ENCODE peak calls at places on chromosome 14, in ten cellular contexts. A is body of pancreas; R is brain microvascular endothelial cell; C is ascending aorta; X is fibroblast of lung; V is MG63; Z is CD8-positive, alpha-beta T cell; S is AG10803; K is cardiac fibroblast; D is neural progenitor cell. B is an unnamed sample.
A peak's percentile ranks its signal among the peaks of the same experiment; 100 is the strongest.

GRCh38 chr14:22395803-22396202 is 193.2 kb downstream of the DAD1 start:
- DNase-seq in A (no peak), R (no peak), C (no peak), X (no peak), V (no peak), Z (no peak), S (no peak), K (no peak), D (no peak), B (no peak)

GRCh38 chr14:56995010-56995409 is 184.7 kb upstream of the OTX2 start:
- DNase-seq in A (no peak), R (no peak), C (no peak), X (no peak), V (no peak), Z (no peak), S (no peak), K (no peak), D (no peak), B (no peak)

GRCh38 chr14:53927171-53927570 is 29.5 kb downstream of the BMP4 start:
- DNase-seq in A (no peak), R (peak; percentile 34), C (no peak), X (peak; percentile 44), V (peak; percentile 42), Z (no peak), S (peak; percentile 21), K (peak; percentile 48), D (no peak), B (peak; percentile 9)

GRCh38 chr14:99254391-99255009 is 17.5 kb downstream of the BCL11B start:
- DNase-seq in A (no peak), R (no peak), C (no peak), X (no peak), V (no peak), Z (no peak), S (no peak), K (no peak), D (no peak), B (no peak)

GRCh38 chr14:105492966-105493871 is 2.2 kb downstream of the TEDC1 start:
- DNase-seq in A (peak; percentile 7), R (no peak), C (peak; percentile 67), X (no peak), V (no peak), Z (no peak), S (no peak), K (no peak), D (no peak), B (no peak)

GRCh38 chr14:81982056-81982455 is 448.4 kb upstream of the SEL1L start:
- DNase-seq in A (no peak), R (no peak), C (no peak), X (no peak), V (no peak), Z (no peak), S (no peak), K (no peak), D (no peak), B (no peak)

GRCh38 chr14:104635717-104636116 is 31.1 kb upstream of the TMEM179 start:
- DNase-seq in A (no peak), R (no peak), C (no peak), X (no peak), V (no peak), Z (no peak), S (no peak), K (no peak), D (no peak), B (no peak)

GRCh38 chr14:104085032-104085888 is at the start of gene ASPG:
- DNase-seq in A (peak; percentile 6), R (no peak), C (no peak), X (no peak), V (no peak), Z (no peak), S (no peak), K (no peak), D (peak; percentile 79), B (no peak)

GRCh38 chr14:52563120-52563519 is 10.5 kb downstream of the GPR137C start:
- DNase-seq in A (no peak), R (peak; percentile 51), C (no peak), X (peak; percentile 46), V (no peak), Z (no peak), S (peak; percentile 35), K (peak; percentile 55), D (no peak), B (peak; percentile 36)

GRCh38 chr14:74793506-74794155 is 30.5 kb downstream of the YLPM1 start:
- DNase-seq in A (no peak), R (peak; percentile 8), C (no peak), X (no peak), V (no peak), Z (no peak), S (peak; percentile 17), K (peak; percentile 47), D (peak; percentile 27), B (no peak)

GRCh38 chr14:42980419-42980818 is 1373.7 kb downstream of the LRFN5 start:
- DNase-seq in A (no peak), R (no peak), C (no peak), X (no peak), V (no peak), Z (no peak), S (no peak), K (no peak), D (no peak), B (no peak)

GRCh38 chr14:100593751-100594624 is 6.8 kb upstream of the BEGAIN start:
- DNase-seq in A (no peak), R (no peak), C (no peak), X (no peak), V (no peak), Z (no peak), S (no peak), K (no peak), D (no peak), B (no peak)

GRCh38 chr14:29820785-29821184 is 106.9 kb downstream of the PRKD1 start:
- DNase-seq in A (no peak), R (no peak), C (no peak), X (no peak), V (no peak), Z (no peak), S (no peak), K (no peak), D (no peak), B (no peak)

DNA sequence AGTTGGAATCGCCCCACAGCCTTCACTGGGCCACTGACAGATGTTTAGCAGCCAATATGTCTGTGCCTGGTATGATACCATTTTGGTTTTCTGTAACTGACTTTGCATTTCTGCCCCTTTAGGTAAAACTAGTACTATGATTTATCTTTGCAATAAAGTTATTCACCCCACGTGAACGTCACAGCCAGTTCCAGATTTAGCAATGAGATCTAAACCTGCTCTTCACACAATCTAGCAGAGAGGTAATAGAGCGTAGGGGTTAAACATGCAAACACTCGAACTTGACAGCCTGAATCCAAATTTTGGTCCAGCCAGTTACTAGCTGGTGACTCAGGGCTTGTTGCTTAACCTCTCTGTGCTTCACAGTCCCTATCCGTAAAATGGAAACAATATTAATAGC is 73.1 kb upstream of the SSTR1 start:
- DNase-seq in A (no peak), R (no peak), C (no peak), X (no peak), V (no peak), Z (no peak), S (no peak), K (no peak), D (no peak), B (no peak)
- H3K4me3 ChIP-seq in A (no peak overlapping the region), R (no peak overlapping the region), C (no peak overlapping the region), X (no peak overlapping the region), V (no peak overlapping the region), Z (no peak overlapping the region), S (no peak overlapping the region), K (no peak overlapping the region), D (no peak overlapping the region), B (no peak overlapping the region)

DNA sequence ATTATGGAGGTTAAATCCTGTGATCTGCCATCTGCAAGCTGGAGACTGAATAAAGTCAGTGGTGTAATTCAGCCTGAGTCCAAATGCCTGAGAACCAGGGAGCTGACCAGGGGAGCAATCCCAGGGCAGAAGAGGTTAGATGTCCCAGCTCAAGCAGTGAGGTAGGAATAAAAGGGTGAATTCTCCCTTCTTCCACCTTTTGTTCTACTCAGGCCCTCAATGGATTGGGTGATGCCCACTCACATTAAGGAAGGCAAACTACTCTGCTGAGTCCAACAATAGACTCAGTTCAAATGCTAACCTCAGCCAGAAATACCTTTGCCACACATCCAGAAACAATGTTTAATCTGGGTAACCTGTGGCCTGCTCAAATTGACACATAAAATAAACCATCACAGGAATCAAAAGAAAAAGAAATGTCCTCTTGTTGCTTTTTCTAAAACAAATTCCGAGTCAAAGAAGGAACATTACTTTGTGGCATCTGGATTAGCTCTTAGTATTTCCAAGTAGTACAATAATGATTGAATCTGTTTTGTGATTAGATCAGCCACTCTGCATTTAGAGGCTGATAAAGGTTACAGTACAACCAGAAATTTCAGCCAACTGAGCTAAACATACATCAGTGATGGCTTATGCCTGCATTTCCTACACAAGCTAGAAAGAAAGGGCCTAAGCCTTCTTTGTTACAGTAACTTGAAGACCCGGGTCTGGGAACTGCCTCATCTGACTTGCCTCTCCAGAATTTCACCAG is 43.6 kb upstream of the TRIM9 start:
- DNase-seq in A (no peak), R (no peak), C (no peak), X (no peak), V (no peak), Z (no peak), S (no peak), K (no peak), D (no peak), B (no peak)
- H3K4me3 ChIP-seq in A (no peak overlapping the region), R (no peak overlapping the region), C (no peak overlapping the region), X (no peak overlapping the region), V (no peak overlapping the region), Z (no peak overlapping the region), S (no peak overlapping the region), K (no peak overlapping the region), D (no peak overlapping the region), B (no peak overlapping the region)

DNA sequence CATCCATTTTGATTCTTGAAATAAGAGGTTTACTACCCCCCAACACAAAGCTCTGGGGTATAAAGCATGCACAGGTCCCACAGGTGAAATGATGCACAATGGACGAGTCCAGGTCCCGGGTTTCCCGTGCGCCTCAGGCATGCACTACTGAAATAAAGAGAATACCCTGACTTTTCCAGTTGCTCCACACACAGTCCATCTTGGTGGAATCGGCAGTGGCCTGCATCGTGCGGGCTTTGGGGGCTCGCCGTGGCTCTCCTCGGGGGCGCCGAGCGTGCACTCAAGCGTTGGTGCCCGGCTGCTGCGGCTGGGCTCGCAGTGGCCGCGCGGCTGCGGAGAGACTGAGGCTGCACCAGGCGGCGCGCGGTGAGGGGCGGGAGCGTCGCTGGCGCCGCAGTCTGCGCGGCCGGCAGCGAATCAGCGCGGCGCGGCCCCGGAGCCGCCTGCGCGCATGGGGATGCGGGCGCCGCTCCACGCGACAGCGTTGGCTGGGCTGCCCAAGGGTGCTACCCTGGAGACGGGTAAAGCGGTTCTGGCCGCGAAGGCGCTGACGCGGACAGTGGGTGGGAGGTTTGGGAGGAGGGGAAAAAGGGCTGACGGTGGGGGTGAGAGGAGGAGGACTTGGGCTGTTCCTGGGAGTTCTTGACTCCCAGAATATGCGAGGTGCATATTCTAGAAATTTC is 53.8 kb upstream of the CCDC175 start:
- DNase-seq in A (peak; percentile 28), R (no peak), C (peak; percentile 86), X (no peak), V (peak; percentile 46), Z (no peak), S (no peak), K (no peak), D (peak; percentile 82), B (no peak)
- H3K4me3 ChIP-seq in A (no peak overlapping the region), R (peak overlapping the region; percentile 38), C (peak overlapping the region; percentile 69), X (peak overlapping the region; percentile 20), V (peak overlapping the region; percentile 32), Z (no peak overlapping the region), S (peak overlapping the region; percentile 32), K (peak overlapping the region; percentile 24), D (peak overlapping the region; percentile 82), B (peak overlapping the region; percentile 37)

DNA sequence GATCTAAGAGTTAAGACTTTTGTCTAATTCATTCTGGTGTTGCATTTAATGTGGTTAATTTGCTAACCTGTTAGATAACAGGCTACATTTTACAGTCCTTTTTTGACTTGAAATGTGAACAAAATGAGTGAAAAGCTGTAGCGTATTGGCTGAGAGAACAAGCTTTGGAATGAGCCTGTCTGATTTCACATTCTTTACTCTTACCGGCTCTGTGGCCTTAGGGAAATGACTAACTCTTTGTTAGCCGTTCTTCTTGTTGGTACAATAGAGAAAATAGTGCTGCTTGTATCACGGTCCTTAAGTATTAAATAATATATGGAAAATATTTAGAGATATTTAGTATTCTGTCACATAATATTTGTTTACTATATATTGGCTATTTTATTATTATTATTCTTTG is 1.9 kb downstream of the MNAT1 start:
- DNase-seq in A (no peak), R (peak; percentile 52), C (no peak), X (peak; percentile 60), V (no peak), Z (no peak), S (peak; percentile 70), K (peak; percentile 86), D (peak; percentile 46), B (no peak)
- H3K4me3 ChIP-seq in A (no peak overlapping the region), R (peak overlapping the region; percentile 82), C (peak overlapping the region; percentile 98), X (peak overlapping the region; percentile 74), V (no peak overlapping the region), Z (no peak overlapping the region), S (peak overlapping the region; percentile 70), K (peak overlapping the region; percentile 81), D (peak overlapping the region; percentile 88), B (peak overlapping the region; percentile 70)